ENCODE peak calls at places on chromosomes 3 and 15, in four cellular contexts. Y is HepG2, F is GM12878, T is K562. J is an unnamed sample.

GRCh38 chr3:15055019-15055557 is 10.0 kb downstream of the MRPS25 start:
- DNase-seq in T (peak; percentile 35), Y (no peak), F (peak; percentile 54), J (no peak)

GRCh38 chr15:85871545-85871944 is 76.8 kb upstream of the KLHL25 start:
- DNase-seq in Y (no peak), F (no peak), T (no peak), J (no peak)

GRCh38 chr15:78322243-78322642 is 17.9 kb upstream of the CRABP1 start:
- DNase-seq in Y (no peak), F (no peak), T (no peak), J (peak; percentile 81)

GRCh38 chr3:58132850-58133249 is 77.9 kb downstream of the DNASE1L3 start:
- DNase-seq in F (no peak), Y (no peak), T (no peak), J (no peak)

GRCh38 chr3:63067999-63068645 is 192.9 kb upstream of the CADPS start:
- DNase-seq in Y (peak; percentile 27), F (no peak), T (peak; percentile 31), J (no peak)

GRCh38 chr3:11803977-11804903 is 42.4 kb downstream of the TAMM41 start:
- DNase-seq in T (peak; percentile 56), F (no peak), Y (peak; percentile 51), J (peak; percentile 57)

GRCh38 chr3:64111872-64112271 is 88.6 kb upstream of the PSMD6 start:
- DNase-seq in F (no peak), Y (no peak), T (no peak), J (no peak)

GRCh38 chr3:99351097-99351496 is 287.3 kb upstream of the COL8A1 start:
- DNase-seq in T (no peak), F (no peak), Y (no peak), J (no peak)

GRCh38 chr3:156831006-156831405 is 4.9 kb downstream of the LEKR1 start:
- DNase-seq in T (no peak), F (no peak), Y (no peak), J (no peak)

GRCh38 chr15:22989576-22990477 is 9.7 kb upstream of the CYFIP1 start:
- DNase-seq in Y (no peak), F (no peak), T (no peak), J (no peak)

GRCh38 chr15:29656636-29657475 is 165.4 kb downstream of the TJP1 start:
- DNase-seq in Y (no peak), T (peak; percentile 78), F (no peak), J (no peak)

GRCh38 chr15:41020311-41020710 is 67.0 kb downstream of the CHAC1 start:
- DNase-seq in Y (no peak), F (no peak), T (no peak), J (no peak)

GRCh38 chr3:112013058-112013783 is 14.5 kb downstream of the TAGLN3 start:
- DNase-seq in T (peak; percentile 60), F (no peak), Y (peak; percentile 49), J (peak; percentile 48)

GRCh38 chr3:64380539-64380938 is 155.3 kb upstream of the PRICKLE2 start:
- DNase-seq in Y (no peak), F (no peak), T (no peak), J (no peak)

GRCh38 chr3:162738778-162739177 is 1242.2 kb downstream of the OTOL1 start:
- DNase-seq in F (no peak), T (no peak), Y (no peak), J (no peak)

GRCh38 chr3:179743913-179744312 is 91.1 kb downstream of the USP13 start:
- DNase-seq in Y (no peak), F (no peak), T (no peak), J (no peak)

GRCh38 chr15:29822100-29822684 is at the start of gene TJP1:
- DNase-seq in T (peak; percentile 83), Y (peak; percentile 39), F (no peak), J (peak; percentile 95)

GRCh38 chr3:195080125-195080524 is 190.8 kb downstream of the XXYLT1 start:
- DNase-seq in Y (no peak), T (no peak), F (no peak), J (no peak)

GRCh38 chr3:42035007-42035406 is 56.1 kb upstream of the TRAK1 start:
- DNase-seq in Y (no peak), F (no peak), T (no peak), J (no peak)

GRCh38 chr3:194775731-194776130 is 90.0 kb downstream of the FAM43A start:
- DNase-seq in F (no peak), Y (no peak), T (no peak), J (no peak)

GRCh38 chr3:134325722-134326121 is 48.5 kb downstream of the AMOTL2 start:
- DNase-seq in Y (no peak), F (no peak), T (no peak), J (no peak)

DNA sequence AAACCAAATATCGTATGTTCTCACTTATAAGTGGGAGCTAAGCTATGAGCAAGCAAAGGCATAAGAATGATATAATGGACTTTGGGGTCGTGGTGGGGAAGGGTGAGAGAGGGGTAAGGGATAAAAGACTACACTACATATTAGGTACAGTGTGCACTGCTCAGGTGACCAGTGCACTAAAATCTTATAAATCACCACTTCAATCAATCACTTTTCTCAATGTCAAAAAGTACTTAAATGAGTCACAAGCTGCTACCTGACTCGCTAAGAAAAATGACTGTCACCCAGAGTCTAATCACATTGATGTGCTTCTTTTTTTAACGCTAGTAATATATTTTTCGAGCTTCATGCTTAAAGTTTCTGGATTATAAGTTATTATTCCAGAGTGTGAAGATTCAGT is 95.5 kb downstream of the CBLB start:
- DNase-seq in T (no peak), F (no peak), Y (no peak), J (no peak)
- H3K79me2 ChIP-seq in T (no peaks in the 10 kb centered on the region), F (peaks cover 19% of the 10 kb centered on the region), Y (no peaks in the 10 kb centered on the region), J (peaks cover 27% of the 10 kb centered on the region)

GRCh38 chr15:57089815-57090214 is 171.4 kb downstream of the TCF12 start:
- DNase-seq in F (no peak), Y (no peak), T (no peak), J (no peak)
- TF ChIP-seq MXI1 in F (no peak), Y (no peak), T (no peak), J (no peak)

GRCh38 chr3:13885704-13886010 is 5.8 kb upstream of the WNT7A start:
- DNase-seq in F (no peak), Y (no peak), T (no peak), J (no peak)

GRCh38 chr3:13887746-13888300 is 8.0 kb upstream of the WNT7A start:
- DNase-seq in Y (no peak), F (no peak), T (no peak), J (no peak)

GRCh38 chr3:13884851-13885703 is 5.2 kb upstream of the WNT7A start:
- DNase-seq in F (no peak), Y (peak; percentile 36), T (peak; percentile 70), J (peak; percentile 72)

GRCh38 chr3:13888576-13888975 is 8.7 kb upstream of the WNT7A start:
- DNase-seq in Y (no peak), F (no peak), T (no peak), J (no peak)

GRCh38 chr3:13886593-13887129 is 6.8 kb upstream of the WNT7A start:
- DNase-seq in F (no peak), T (no peak), Y (no peak), J (no peak)
- TF ChIP-seq USF2 in F (no peak), T (no peak), Y (no peak), J (no peak)

GRCh38 chr15:48427960-48428547 is 96.8 kb downstream of the DUT start:
- DNase-seq in T (no peak), Y (no peak), F (no peak), J (no peak)

GRCh38 chr15:48426941-48427340 is 95.7 kb downstream of the DUT start:
- DNase-seq in T (no peak), Y (no peak), F (no peak), J (no peak)

GRCh38 chr15:48425051-48425450 is 93.8 kb downstream of the DUT start:
- DNase-seq in Y (no peak), F (no peak), T (no peak), J (no peak)

GRCh38 chr15:48426047-48426446 is 94.8 kb downstream of the DUT start:
- DNase-seq in F (no peak), Y (no peak), T (no peak), J (no peak)

GRCh38 chr15:48427479-48427878 is 96.2 kb downstream of the DUT start:
- DNase-seq in T (no peak), F (no peak), Y (no peak), J (no peak)
- H3K79me2 ChIP-seq in T (no peaks in the 10 kb centered on the region), F (no peaks in the 10 kb centered on the region), Y (no peaks in the 10 kb centered on the region), J (peaks cover 23% of the 10 kb centered on the region)

GRCh38 chr3:127733781-127734180 is 61.0 kb downstream of the ABTB1 start:
- DNase-seq in T (no peak), F (no peak), Y (no peak), J (no peak)

GRCh38 chr3:127731546-127731945 is 58.8 kb downstream of the ABTB1 start:
- DNase-seq in Y (no peak), F (no peak), T (no peak), J (no peak)

GRCh38 chr3:127730666-127731294 is 58.0 kb downstream of the ABTB1 start:
- DNase-seq in T (no peak), Y (no peak), F (no peak), J (no peak)

GRCh38 chr3:127732879-127733350 is 60.2 kb downstream of the ABTB1 start:
- DNase-seq in F (no peak), Y (no peak), T (no peak), J (no peak)

GRCh38 chr3:127732303-127732702 is 59.6 kb downstream of the ABTB1 start:
- DNase-seq in T (no peak), Y (no peak), F (no peak), J (no peak)
- TF ChIP-seq MXI1 in T (no peak), Y (no peak), F (no peak), J (no peak)

GRCh38 chr15:94205366-94205765 is 26.0 kb upstream of the MCTP2 start:
- DNase-seq in F (no peak), T (no peak), Y (no peak), J (no peak)

GRCh38 chr15:94203321-94203720 is 28.0 kb upstream of the MCTP2 start:
- DNase-seq in T (no peak), Y (no peak), F (no peak), J (no peak)

GRCh38 chr15:94206463-94207167 is 24.7 kb upstream of the MCTP2 start:
- DNase-seq in T (no peak), F (no peak), Y (no peak), J (no peak)
- TF ChIP-seq USF2 in T (no peak), F (no peak), Y (no peak), J (no peak)

J was measured in SK-N-SH.